ENCODE peak calls at places on chromosomes 13 and 19, in eight cellular contexts. D is lower leg skin; U is activated CD4-positive, alpha-beta T cell treated with anti-CD3 and anti-CD28 coated beads for 36 hours; Q is epithelial cell of proximal tubule; L is M059J; A is activated naive CD4-positive, alpha-beta T cell; M is NAMALWA; Z is hypothalamus. F is an unnamed sample.

GRCh38 chr13:20826810-20827560 is 53.2 kb upstream of the EEF1AKMT1 start:
- DNase-seq in M (no peak), D (no peak), L (peak), Z (no peak), U (no peak), A (no peak), Q (no peak), F (no peak)

GRCh38 chr19:489418-490196 is 6.7 kb upstream of the MADCAM1 start:
- DNase-seq in Z (no peak), A (no peak), Q (no peak), D (peak), L (no peak), M (no peak), U (no peak), F (no peak)

GRCh38 chr13:30607908-30608307 is 9.8 kb upstream of the USPL1 start:
- DNase-seq in A (no peak), U (peak), M (peak), Z (no peak), D (no peak), Q (no peak), L (no peak), F (no peak)

GRCh38 chr13:110116072-110116487 is 190.9 kb downstream of the COL4A1 start:
- DNase-seq in D (peak), Z (no peak), M (peak), U (peak), L (no peak), Q (no peak), A (no peak), F (peak)

GRCh38 chr13:62014299-62014698 is 598.6 kb upstream of the PCDH20 start:
- DNase-seq in D (no peak), Q (peak), Z (no peak), A (no peak), U (no peak), L (no peak), M (peak), F (no peak)

GRCh38 chr19:16470911-16471811 is 609 bp downstream of the EPS15L1 start:
- DNase-seq in A (no peak), U (peak), L (peak), Q (no peak), D (peak), Z (no peak), M (peak), F (peak)

GRCh38 chr13:40220299-40220935 is 446.0 kb downstream of the FOXO1 start:
- DNase-seq in L (no peak), D (no peak), M (no peak), Z (no peak), U (peak), Q (no peak), A (no peak), F (no peak)

GRCh38 chr13:42994878-42995277 is 2.8 kb upstream of the EPSTI1 start:
- DNase-seq in U (no peak), Z (no peak), Q (no peak), L (no peak), M (no peak), A (no peak), D (no peak), F (no peak)

GRCh38 chr13:66751691-66752090 is 478.4 kb downstream of the PCDH9 start:
- DNase-seq in M (no peak), A (no peak), Z (no peak), U (no peak), D (no peak), L (no peak), Q (no peak), F (no peak)

GRCh38 chr19:2239771-2240770 is 3.4 kb downstream of the SF3A2 start:
- DNase-seq in A (no peak), Q (no peak), U (peak), Z (no peak), M (peak), L (no peak), D (no peak), F (peak)

GRCh38 chr13:51058461-51059167 is 52.5 kb downstream of the C13orf42 start:
- DNase-seq in U (no peak), L (no peak), A (no peak), D (no peak), Z (no peak), Q (no peak), M (no peak), F (no peak)

GRCh38 chr13:111945086-111945485 is 121.9 kb upstream of the SOX1 start:
- DNase-seq in Z (no peak), Q (no peak), U (no peak), L (no peak), A (no peak), M (peak), D (peak), F (no peak)

GRCh38 chr13:80121038-80121437 is 219.9 kb downstream of the SPRY2 start:
- DNase-seq in M (no peak), A (no peak), U (no peak), Z (no peak), D (no peak), Q (no peak), L (no peak), F (no peak)

GRCh38 chr19:46390866-46391265 is 22.5 kb downstream of the CCDC8 start:
- DNase-seq in A (no peak), M (no peak), Z (no peak), Q (no peak), U (no peak), D (no peak), L (no peak), F (no peak)

GRCh38 chr19:1259206-1259872 is 9.8 kb upstream of the CIRBP start:
- DNase-seq in Z (no peak), Q (no peak), D (peak), M (no peak), U (peak), L (peak), A (peak), F (peak)

GRCh38 chr13:89827552-89827951 is 1519.9 kb upstream of the MIR17HG start:
- DNase-seq in M (no peak), U (no peak), L (no peak), D (no peak), Z (no peak), A (no peak), Q (no peak), F (no peak)

GRCh38 chr13:35159041-35159440 is 217.0 kb downstream of the NBEA start:
- DNase-seq in L (no peak), M (no peak), U (no peak), Z (no peak), Q (no peak), D (no peak), A (no peak), F (no peak)

GRCh38 chr19:10333758-10334339 is 520 bp upstream of the RAVER1 start:
- DNase-seq in Q (no peak), M (no peak), Z (no peak), A (no peak), L (no peak), D (no peak), U (no peak), F (no peak)

GRCh38 chr13:25659091-25659502 is 287.3 kb downstream of the ATP8A2 start:
- DNase-seq in L (peak), D (no peak), Z (no peak), A (no peak), U (no peak), Q (no peak), M (no peak), F (no peak)

GRCh38 chr13:46143239-46143701 is 38.4 kb upstream of the CPB2 start:
- DNase-seq in Q (no peak), M (no peak), U (no peak), A (no peak), Z (no peak), L (no peak), D (no peak), F (no peak)

GRCh38 chr19:16383584-16384161 is 59.0 kb downstream of the KLF2 start:
- DNase-seq in Z (no peak), Q (no peak), A (no peak), L (no peak), M (peak), D (no peak), U (no peak), F (no peak)

GRCh38 chr19:27867981-27868380 is 1345.0 kb downstream of the UQCRFS1 start:
- DNase-seq in U (no peak), D (no peak), Q (no peak), Z (no peak), A (no peak), L (no peak), M (no peak), F (no peak)

GRCh38 chr19:5126498-5127223 is 157.7 kb downstream of the KDM4B start:
- DNase-seq in M (peak), U (no peak), Q (no peak), D (no peak), Z (no peak), A (no peak), L (no peak), F (no peak)

GRCh38 chr19:31600731-31601295 is 251.6 kb upstream of the TSHZ3 start:
- DNase-seq in D (peak), Z (no peak), U (no peak), L (no peak), M (no peak), Q (no peak), A (no peak), F (no peak)

GRCh38 chr13:72889496-72889895 is 107.6 kb downstream of the PIBF1 start:
- DNase-seq in Q (no peak), U (no peak), L (no peak), M (no peak), A (no peak), Z (no peak), D (no peak), F (no peak)

GRCh38 chr13:19862511-19863313 is 737 bp downstream of the ZMYM5 start:
- DNase-seq in L (peak), Q (no peak), M (peak), U (peak), Z (no peak), A (peak), D (peak), F (peak)

GRCh38 chr19:31419871-31420430 is 70.7 kb upstream of the TSHZ3 start:
- DNase-seq in D (no peak), M (no peak), A (no peak), Q (no peak), U (no peak), L (no peak), Z (no peak), F (no peak)

GRCh38 chr13:37899753-37900152 is 30.2 kb upstream of the TRPC4 start:
- DNase-seq in M (no peak), L (peak), A (no peak), D (no peak), Q (no peak), U (no peak), Z (no peak), F (no peak)

GRCh38 chr19:16825312-16826168 is 3.7 kb upstream of the SIN3B start:
- DNase-seq in U (no peak), D (peak), L (peak), M (no peak), A (no peak), Q (peak), Z (no peak), F (no peak)

GRCh38 chr19:50377517-50377916 is 1.3 kb downstream of the NR1H2 start:
- DNase-seq in Z (no peak), D (no peak), A (no peak), U (no peak), M (no peak), Q (no peak), L (no peak), F (no peak)

GRCh38 chr19:1459479-1459878 is 9.6 kb downstream of the APC2 start:
- DNase-seq in A (no peak), D (no peak), Q (no peak), M (no peak), L (peak), Z (no peak), U (no peak), F (no peak)

F was measured in HL-60.